ENCODE peak calls at places on chromosomes 4 and X, in six cellular contexts. One of them, this sample, is unnamed. For H3K4me1 and H3K36me3, the result is how much of the 10 kb centered on the place peaks cover.

GRCh38 chrX:38694394-38694793 is 106.9 kb upstream of the MID1IP1 start:
- DNase-seq in sigmoid colon: no peak
- DNase-seq in SJSA1: no peak
- DNase-seq in CD4-positive, alpha-beta memory T cell: no peak
- DNase-seq in Peyer's patch: no peak
- DNase-seq in naive thymus-derived CD4-positive, alpha-beta T cell: no peak
- DNase-seq in this sample: no peak

GRCh38 chrX:129738466-129739308 is at the start of gene XPNPEP2:
- DNase-seq in sigmoid colon: peak
- DNase-seq in SJSA1: no peak
- DNase-seq in CD4-positive, alpha-beta memory T cell: no peak
- DNase-seq in Peyer's patch: peak
- DNase-seq in naive thymus-derived CD4-positive, alpha-beta T cell: no peak
- DNase-seq in this sample: no peak

GRCh38 chr4:5992171-5993062 is 25.8 kb downstream of the C4orf50 start:
- DNase-seq in sigmoid colon: peak
- DNase-seq in SJSA1: no peak
- DNase-seq in CD4-positive, alpha-beta memory T cell: no peak
- DNase-seq in Peyer's patch: no peak
- DNase-seq in naive thymus-derived CD4-positive, alpha-beta T cell: no peak
- DNase-seq in this sample: no peak

GRCh38 chr4:134337584-134337983 is 136.0 kb upstream of the PABPC4L start:
- DNase-seq in sigmoid colon: no peak
- DNase-seq in SJSA1: no peak
- DNase-seq in CD4-positive, alpha-beta memory T cell: no peak
- DNase-seq in Peyer's patch: no peak
- DNase-seq in naive thymus-derived CD4-positive, alpha-beta T cell: no peak
- DNase-seq in this sample: no peak

GRCh38 chr4:4306920-4307319 is 16.9 kb downstream of the ZBTB49 start:
- DNase-seq in sigmoid colon: no peak
- DNase-seq in SJSA1: no peak
- DNase-seq in CD4-positive, alpha-beta memory T cell: no peak
- DNase-seq in Peyer's patch: no peak
- DNase-seq in naive thymus-derived CD4-positive, alpha-beta T cell: no peak
- DNase-seq in this sample: no peak

GRCh38 chr4:57098945-57099344 is 11.2 kb downstream of the IGFBP7 start:
- DNase-seq in sigmoid colon: no peak
- DNase-seq in SJSA1: no peak
- DNase-seq in CD4-positive, alpha-beta memory T cell: no peak
- DNase-seq in Peyer's patch: no peak
- DNase-seq in naive thymus-derived CD4-positive, alpha-beta T cell: no peak
- DNase-seq in this sample: no peak

GRCh38 chr4:185847352-185848078 is 35.5 kb upstream of the SORBS2 start:
- DNase-seq in sigmoid colon: no peak
- DNase-seq in SJSA1: peak
- DNase-seq in CD4-positive, alpha-beta memory T cell: no peak
- DNase-seq in Peyer's patch: no peak
- DNase-seq in naive thymus-derived CD4-positive, alpha-beta T cell: no peak
- DNase-seq in this sample: no peak

GRCh38 chr4:113952452-113953029 is 26.9 kb downstream of the ARSJ start:
- DNase-seq in sigmoid colon: no peak
- DNase-seq in SJSA1: peak
- DNase-seq in CD4-positive, alpha-beta memory T cell: peak
- DNase-seq in Peyer's patch: no peak
- DNase-seq in naive thymus-derived CD4-positive, alpha-beta T cell: peak
- DNase-seq in this sample: no peak

GRCh38 chrX:13001961-13002671 is 27.2 kb downstream of the TMSB4X start:
- DNase-seq in sigmoid colon: no peak
- DNase-seq in SJSA1: no peak
- DNase-seq in CD4-positive, alpha-beta memory T cell: no peak
- DNase-seq in Peyer's patch: no peak
- DNase-seq in naive thymus-derived CD4-positive, alpha-beta T cell: no peak
- DNase-seq in this sample: peak

GRCh38 chr4:11698846-11699590 is 270.3 kb upstream of the HS3ST1 start:
- DNase-seq in sigmoid colon: no peak
- DNase-seq in SJSA1: no peak
- DNase-seq in CD4-positive, alpha-beta memory T cell: no peak
- DNase-seq in Peyer's patch: no peak
- DNase-seq in naive thymus-derived CD4-positive, alpha-beta T cell: no peak
- DNase-seq in this sample: peak

GRCh38 chr4:10380695-10381094 is 76.5 kb downstream of the ZNF518B start:
- DNase-seq in sigmoid colon: no peak
- DNase-seq in SJSA1: no peak
- DNase-seq in CD4-positive, alpha-beta memory T cell: no peak
- DNase-seq in Peyer's patch: no peak
- DNase-seq in naive thymus-derived CD4-positive, alpha-beta T cell: no peak
- DNase-seq in this sample: no peak

GRCh38 chr4:40720931-40721330 is 28.8 kb upstream of the NSUN7 start:
- DNase-seq in sigmoid colon: no peak
- DNase-seq in SJSA1: no peak
- DNase-seq in CD4-positive, alpha-beta memory T cell: no peak
- DNase-seq in Peyer's patch: no peak
- DNase-seq in naive thymus-derived CD4-positive, alpha-beta T cell: no peak
- DNase-seq in this sample: no peak

GRCh38 chr4:110344165-110344564 is 131.8 kb upstream of the ENPEP start:
- DNase-seq in sigmoid colon: no peak
- DNase-seq in SJSA1: peak
- DNase-seq in CD4-positive, alpha-beta memory T cell: no peak
- DNase-seq in Peyer's patch: no peak
- DNase-seq in naive thymus-derived CD4-positive, alpha-beta T cell: no peak
- DNase-seq in this sample: no peak

GRCh38 chr4:182643801-182644311 is 273.3 kb downstream of the DCTD start:
- DNase-seq in sigmoid colon: no peak
- DNase-seq in SJSA1: peak
- DNase-seq in CD4-positive, alpha-beta memory T cell: no peak
- DNase-seq in Peyer's patch: no peak
- DNase-seq in naive thymus-derived CD4-positive, alpha-beta T cell: no peak
- DNase-seq in this sample: no peak

GRCh38 chrX:81615979-81616378 is 414.1 kb downstream of the SH3BGRL start:
- DNase-seq in sigmoid colon: no peak
- DNase-seq in SJSA1: no peak
- DNase-seq in CD4-positive, alpha-beta memory T cell: no peak
- DNase-seq in Peyer's patch: no peak
- DNase-seq in naive thymus-derived CD4-positive, alpha-beta T cell: no peak
- DNase-seq in this sample: no peak

GRCh38 chrX:154370300-154370881 is 4.0 kb downstream of the FLNA start:
- DNase-seq in sigmoid colon: no peak
- DNase-seq in SJSA1: no peak
- DNase-seq in CD4-positive, alpha-beta memory T cell: no peak
- DNase-seq in Peyer's patch: no peak
- DNase-seq in naive thymus-derived CD4-positive, alpha-beta T cell: no peak
- DNase-seq in this sample: no peak

DNA sequence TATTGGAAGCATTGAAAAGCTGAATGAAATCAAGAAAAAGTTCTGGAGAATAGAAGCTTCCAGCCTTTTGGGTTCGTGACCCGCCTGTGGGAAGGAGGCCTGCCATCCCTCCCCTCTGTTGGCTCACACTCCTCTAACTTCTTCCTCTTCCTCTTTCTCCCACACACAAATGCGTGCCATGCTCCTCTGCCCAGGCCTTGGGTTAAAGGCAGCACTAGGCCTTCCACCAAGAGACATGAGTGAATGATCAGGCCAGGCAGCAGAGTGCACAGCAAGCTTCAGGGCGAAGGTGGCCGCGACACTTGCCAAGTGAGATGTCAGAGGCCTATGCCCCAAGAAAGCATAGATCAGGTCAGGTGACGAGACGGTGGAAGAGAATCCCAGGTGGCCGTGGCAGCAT is 38.4 kb downstream of the FAM193A start:
- DNase-seq in sigmoid colon: no peak
- DNase-seq in SJSA1: no peak
- DNase-seq in CD4-positive, alpha-beta memory T cell: no peak
- DNase-seq in Peyer's patch: no peak
- DNase-seq in naive thymus-derived CD4-positive, alpha-beta T cell: no peak
- DNase-seq in this sample: no peak
- H3K4me1 ChIP-seq in sigmoid colon: half or more
- H3K4me1 ChIP-seq in SJSA1: under half
- H3K4me1 ChIP-seq in CD4-positive, alpha-beta memory T cell: under half
- H3K4me1 ChIP-seq in Peyer's patch: under half
- H3K4me1 ChIP-seq in naive thymus-derived CD4-positive, alpha-beta T cell: under half
- H3K4me1 ChIP-seq in this sample: under half

GRCh38 chrX:67651437-67652142 is 107.8 kb downstream of the AR start:
- DNase-seq in sigmoid colon: no peak
- DNase-seq in SJSA1: no peak
- DNase-seq in CD4-positive, alpha-beta memory T cell: no peak
- DNase-seq in Peyer's patch: no peak
- DNase-seq in naive thymus-derived CD4-positive, alpha-beta T cell: no peak
- DNase-seq in this sample: no peak
- H3K36me3 ChIP-seq in sigmoid colon: under half
- H3K36me3 ChIP-seq in SJSA1: under half
- H3K36me3 ChIP-seq in CD4-positive, alpha-beta memory T cell: under half
- H3K36me3 ChIP-seq in Peyer's patch: under half
- H3K36me3 ChIP-seq in naive thymus-derived CD4-positive, alpha-beta T cell: under half
- H3K36me3 ChIP-seq in this sample: under half

GRCh38 chr4:15013585-15013984 is 11.3 kb downstream of the CPEB2 start:
- DNase-seq in sigmoid colon: no peak
- DNase-seq in SJSA1: no peak
- DNase-seq in CD4-positive, alpha-beta memory T cell: no peak
- DNase-seq in Peyer's patch: no peak
- DNase-seq in naive thymus-derived CD4-positive, alpha-beta T cell: no peak
- DNase-seq in this sample: no peak

GRCh38 chr4:15012017-15012788 is 9.9 kb downstream of the CPEB2 start:
- DNase-seq in sigmoid colon: no peak
- DNase-seq in SJSA1: no peak
- DNase-seq in CD4-positive, alpha-beta memory T cell: no peak
- DNase-seq in Peyer's patch: no peak
- DNase-seq in naive thymus-derived CD4-positive, alpha-beta T cell: no peak
- DNase-seq in this sample: no peak

GRCh38 chr4:15011166-15011565 is 8.9 kb downstream of the CPEB2 start:
- DNase-seq in sigmoid colon: no peak
- DNase-seq in SJSA1: no peak
- DNase-seq in CD4-positive, alpha-beta memory T cell: no peak
- DNase-seq in Peyer's patch: no peak
- DNase-seq in naive thymus-derived CD4-positive, alpha-beta T cell: no peak
- DNase-seq in this sample: no peak

GRCh38 chr4:15007201-15007600 is 4.9 kb downstream of the CPEB2 start:
- DNase-seq in sigmoid colon: no peak
- DNase-seq in SJSA1: no peak
- DNase-seq in CD4-positive, alpha-beta memory T cell: no peak
- DNase-seq in Peyer's patch: no peak
- DNase-seq in naive thymus-derived CD4-positive, alpha-beta T cell: no peak
- DNase-seq in this sample: no peak

DNA sequence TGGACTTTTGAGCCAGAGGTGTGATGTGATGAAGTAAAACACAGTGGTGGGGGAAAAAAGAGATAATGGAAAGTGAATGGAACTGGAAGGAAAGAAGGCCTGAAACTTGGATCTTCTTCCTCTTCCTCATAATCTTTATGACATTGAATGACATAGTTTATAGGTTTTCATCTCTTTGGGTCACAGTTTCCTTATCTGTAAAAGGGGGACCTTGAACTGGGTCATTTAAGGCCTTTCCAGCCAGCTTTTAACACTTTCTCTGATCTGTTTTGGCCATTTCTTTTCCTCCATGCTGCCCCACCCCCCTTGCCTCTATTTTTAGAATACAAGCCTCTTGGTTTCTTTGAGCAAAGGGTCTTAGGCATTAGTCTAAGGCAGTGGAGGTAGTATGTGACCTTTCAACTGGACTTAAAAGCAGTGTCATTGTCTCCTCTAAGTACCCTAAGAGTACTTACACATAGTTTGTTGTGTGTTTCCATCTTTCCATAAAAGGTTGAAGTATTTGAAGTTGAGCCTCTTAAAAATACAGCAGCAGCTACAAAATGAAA is 7.8 kb downstream of the CPEB2 start:
- DNase-seq in sigmoid colon: no peak
- DNase-seq in SJSA1: no peak
- DNase-seq in CD4-positive, alpha-beta memory T cell: no peak
- DNase-seq in Peyer's patch: no peak
- DNase-seq in naive thymus-derived CD4-positive, alpha-beta T cell: no peak
- DNase-seq in this sample: no peak
- H3K4me1 ChIP-seq in sigmoid colon: half or more
- H3K4me1 ChIP-seq in SJSA1: under half
- H3K4me1 ChIP-seq in CD4-positive, alpha-beta memory T cell: under half
- H3K4me1 ChIP-seq in Peyer's patch: under half
- H3K4me1 ChIP-seq in naive thymus-derived CD4-positive, alpha-beta T cell: under half
- H3K4me1 ChIP-seq in this sample: under half

GRCh38 chrX:16827225-16827624 is 41.0 kb downstream of the TXLNG start:
- DNase-seq in sigmoid colon: no peak
- DNase-seq in SJSA1: no peak
- DNase-seq in CD4-positive, alpha-beta memory T cell: no peak
- DNase-seq in Peyer's patch: no peak
- DNase-seq in naive thymus-derived CD4-positive, alpha-beta T cell: no peak
- DNase-seq in this sample: no peak
- H3K36me3 ChIP-seq in sigmoid colon: under half
- H3K36me3 ChIP-seq in SJSA1: under half
- H3K36me3 ChIP-seq in CD4-positive, alpha-beta memory T cell: under half
- H3K36me3 ChIP-seq in Peyer's patch: under half
- H3K36me3 ChIP-seq in naive thymus-derived CD4-positive, alpha-beta T cell: under half
- H3K36me3 ChIP-seq in this sample: under half